ENCODE peak calls at places on chromosome 3, in nine cellular contexts. T, A, L, B, P, E, N, C and K are unnamed samples.

GRCh38 chr3:124770341-124771082 is 40.3 kb downstream of the UMPS start:
- DNase-seq in T (no peak), A (peak), L (no peak), B (no peak), P (no peak), E (no peak), N (no peak), C (no peak), K (no peak)

GRCh38 chr3:156166808-156167207 is 46.4 kb downstream of the KCNAB1 start:
- DNase-seq in T (no peak), A (no peak), L (no peak), B (no peak), P (no peak), E (no peak), N (no peak), C (no peak), K (no peak)

GRCh38 chr3:187063286-187064081 is 75.8 kb downstream of the RPL39L start:
- DNase-seq in T (no peak), A (no peak), L (no peak), B (peak), P (no peak), E (no peak), N (no peak), C (no peak), K (no peak)

GRCh38 chr3:48400824-48401433 is 28.9 kb downstream of the FBXW12 start:
- DNase-seq in T (peak), A (peak), L (peak), B (peak), P (no peak), E (peak), N (peak), C (peak), K (peak)

GRCh38 chr3:37668431-37668830 is 193.2 kb upstream of the CTDSPL start:
- DNase-seq in T (no peak), A (peak), L (no peak), B (no peak), P (no peak), E (no peak), N (peak), C (no peak), K (no peak)

GRCh38 chr3:49794926-49795905 is 4.5 kb downstream of the CDHR4 start:
- DNase-seq in T (no peak), A (no peak), L (no peak), B (no peak), P (no peak), E (no peak), N (no peak), C (no peak), K (no peak)

GRCh38 chr3:195407511-195408409 is 35.1 kb downstream of the ACAP2 start:
- DNase-seq in T (no peak), A (no peak), L (no peak), B (no peak), P (no peak), E (no peak), N (no peak), C (peak), K (peak)

GRCh38 chr3:168094877-168095610 is 680 bp downstream of the GOLIM4 start:
- DNase-seq in T (peak), A (peak), L (peak), B (peak), P (no peak), E (peak), N (peak), C (peak), K (peak)